ENCODE peak calls at places on chromosomes 2 and 18, in four cellular contexts. One of them, this sample, is unnamed.

GRCh38 chr2:24708537-24709152 is 84.5 kb downstream of the PTRHD1 start:
- DNase-seq in IMR-90: peak
- DNase-seq in GM12891: no peak
- DNase-seq in suprapubic skin: no peak
- DNase-seq in this sample: no peak

GRCh38 chr2:216698895-216699294 is 3.5 kb upstream of the IGFBP5 start:
- DNase-seq in IMR-90: peak
- DNase-seq in GM12891: no peak
- DNase-seq in suprapubic skin: no peak
- DNase-seq in this sample: peak

GRCh38 chr2:203797363-203798111 is 70.0 kb upstream of the CTLA4 start:
- DNase-seq in IMR-90: peak
- DNase-seq in GM12891: no peak
- DNase-seq in suprapubic skin: no peak
- DNase-seq in this sample: no peak

GRCh38 chr2:63792523-63792922 is 49.2 kb upstream of the UGP2 start:
- DNase-seq in IMR-90: peak
- DNase-seq in GM12891: no peak
- DNase-seq in suprapubic skin: no peak
- DNase-seq in this sample: peak

GRCh38 chr2:143259368-143259958 is 130.2 kb downstream of the ARHGAP15 start:
- DNase-seq in IMR-90: peak
- DNase-seq in GM12891: no peak
- DNase-seq in suprapubic skin: no peak
- DNase-seq in this sample: peak

GRCh38 chr2:121649652-121650553 is 641 bp upstream of the CLASP1 start:
- DNase-seq in IMR-90: peak
- DNase-seq in GM12891: peak
- DNase-seq in suprapubic skin: peak
- DNase-seq in this sample: peak

GRCh38 chr2:145503511-145503910 is 983.6 kb upstream of the ZEB2 start:
- DNase-seq in IMR-90: peak
- DNase-seq in GM12891: no peak
- DNase-seq in suprapubic skin: no peak
- DNase-seq in this sample: no peak

GRCh38 chr2:221501210-221501882 is 70.8 kb downstream of the EPHA4 start:
- DNase-seq in IMR-90: peak
- DNase-seq in GM12891: no peak
- DNase-seq in suprapubic skin: no peak
- DNase-seq in this sample: peak

GRCh38 chr2:202327887-202328286 is 48.2 kb upstream of the BMPR2 start:
- DNase-seq in IMR-90: no peak
- DNase-seq in GM12891: no peak
- DNase-seq in suprapubic skin: no peak
- DNase-seq in this sample: no peak

GRCh38 chr18:54910161-54910919 is 48.9 kb downstream of the CCDC68 start:
- DNase-seq in IMR-90: no peak
- DNase-seq in GM12891: no peak
- DNase-seq in suprapubic skin: no peak
- DNase-seq in this sample: no peak

GRCh38 chr18:80202264-80202998 is 44.9 kb downstream of the PARD6G start:
- DNase-seq in IMR-90: no peak
- DNase-seq in GM12891: no peak
- DNase-seq in suprapubic skin: no peak
- DNase-seq in this sample: no peak

GRCh38 chr18:2965797-2966196 is 47.1 kb downstream of the LPIN2 start:
- DNase-seq in IMR-90: no peak
- DNase-seq in GM12891: no peak
- DNase-seq in suprapubic skin: no peak
- DNase-seq in this sample: no peak

GRCh38 chr18:36337679-36338419 is 40.3 kb downstream of the FHOD3 start:
- DNase-seq in IMR-90: no peak
- DNase-seq in GM12891: no peak
- DNase-seq in suprapubic skin: no peak
- DNase-seq in this sample: no peak

GRCh38 chr2:75155115-75155514 is 44.2 kb downstream of the TACR1 start:
- DNase-seq in IMR-90: no peak
- DNase-seq in GM12891: no peak
- DNase-seq in suprapubic skin: no peak
- DNase-seq in this sample: no peak

GRCh38 chr2:75157435-75157834 is 41.9 kb downstream of the TACR1 start:
- DNase-seq in IMR-90: no peak
- DNase-seq in GM12891: no peak
- DNase-seq in suprapubic skin: no peak
- DNase-seq in this sample: peak

DNA sequence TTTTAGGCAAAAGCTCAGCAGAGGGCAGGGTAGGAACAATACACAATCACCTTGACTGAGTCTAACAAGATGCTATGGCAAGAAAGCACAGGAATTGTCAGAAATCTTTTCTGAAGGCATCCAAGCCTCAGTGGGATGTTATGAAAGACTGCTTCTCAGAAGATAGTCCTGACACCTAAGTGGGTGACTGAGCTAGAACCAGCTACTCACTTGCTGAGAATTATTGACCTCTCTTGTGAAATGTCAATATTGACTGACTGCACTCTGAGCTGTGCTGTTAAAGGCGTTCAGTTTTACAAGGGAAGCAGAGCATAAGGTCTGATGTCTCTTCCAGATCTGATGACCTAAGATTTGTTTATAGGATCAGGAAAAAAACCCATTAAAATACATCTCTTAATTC is 46.1 kb downstream of the TACR1 start:
- DNase-seq in IMR-90: no peak
- DNase-seq in GM12891: no peak
- DNase-seq in suprapubic skin: no peak
- DNase-seq in this sample: no peak
- TF ChIP-seq POLR2A in IMR-90: no peak
- TF ChIP-seq POLR2A in GM12891: no peak
- TF ChIP-seq POLR2A in suprapubic skin: no peak
- TF ChIP-seq POLR2A in this sample: no peak

GRCh38 chr2:7121851-7122250 is 204.6 kb downstream of the RNF144A start:
- DNase-seq in IMR-90: no peak
- DNase-seq in GM12891: no peak
- DNase-seq in suprapubic skin: no peak
- DNase-seq in this sample: no peak

GRCh38 chr2:7133521-7133920 is 216.3 kb downstream of the RNF144A start:
- DNase-seq in IMR-90: no peak
- DNase-seq in GM12891: no peak
- DNase-seq in suprapubic skin: no peak
- DNase-seq in this sample: peak

GRCh38 chr2:7127687-7128086 is 210.5 kb downstream of the RNF144A start:
- DNase-seq in IMR-90: no peak
- DNase-seq in GM12891: no peak
- DNase-seq in suprapubic skin: no peak
- DNase-seq in this sample: no peak
- TF ChIP-seq POLR2A in IMR-90: no peak
- TF ChIP-seq POLR2A in GM12891: no peak
- TF ChIP-seq POLR2A in suprapubic skin: no peak
- TF ChIP-seq POLR2A in this sample: no peak

GRCh38 chr2:197804049-197804757 is at the start of gene PLCL1:
- DNase-seq in IMR-90: peak
- DNase-seq in GM12891: peak
- DNase-seq in suprapubic skin: peak
- DNase-seq in this sample: peak
- TF ChIP-seq POLR2A in IMR-90: no peak
- TF ChIP-seq POLR2A in GM12891: no peak
- TF ChIP-seq POLR2A in suprapubic skin: no peak
- TF ChIP-seq POLR2A in this sample: no peak

GRCh38 chr2:201118957-201119848 is 3.2 kb downstream of the CFLAR start:
- DNase-seq in IMR-90: peak
- DNase-seq in GM12891: no peak
- DNase-seq in suprapubic skin: no peak
- DNase-seq in this sample: no peak

GRCh38 chr2:201120500-201120899 is 4.5 kb downstream of the CFLAR start:
- DNase-seq in IMR-90: no peak
- DNase-seq in GM12891: no peak
- DNase-seq in suprapubic skin: no peak
- DNase-seq in this sample: no peak

GRCh38 chr2:201116959-201117734 is 1.2 kb downstream of the CFLAR start:
- DNase-seq in IMR-90: peak
- DNase-seq in GM12891: no peak
- DNase-seq in suprapubic skin: peak
- DNase-seq in this sample: no peak

GRCh38 chr2:201116115-201116958 is at the start of gene CFLAR:
- DNase-seq in IMR-90: peak
- DNase-seq in GM12891: peak
- DNase-seq in suprapubic skin: peak
- DNase-seq in this sample: peak

GRCh38 chr2:201118121-201118956 is 2.4 kb downstream of the CFLAR start:
- DNase-seq in IMR-90: peak
- DNase-seq in GM12891: no peak
- DNase-seq in suprapubic skin: peak
- DNase-seq in this sample: peak
- TF ChIP-seq POLR2A in IMR-90: no peak
- TF ChIP-seq POLR2A in GM12891: peak
- TF ChIP-seq POLR2A in suprapubic skin: no peak
- TF ChIP-seq POLR2A in this sample: no peak

DNA sequence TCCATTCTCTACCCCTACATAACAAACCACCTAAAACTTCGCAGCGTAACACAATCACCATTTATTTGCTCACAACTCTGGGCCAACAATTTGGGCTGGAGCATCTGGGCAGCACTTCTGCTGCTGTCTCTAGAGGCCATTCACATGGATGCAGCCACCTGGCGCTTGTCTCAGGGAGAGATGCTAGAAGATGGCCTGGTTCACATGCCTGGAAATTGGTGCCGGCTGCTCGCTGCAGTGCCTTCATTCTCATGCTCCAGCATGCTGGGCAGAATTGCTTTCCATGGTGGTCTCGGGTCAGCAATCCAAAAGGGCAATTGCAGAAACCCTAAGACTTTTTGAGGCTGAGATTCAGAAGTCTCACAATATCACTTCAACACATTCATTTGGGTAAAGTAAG is 157.4 kb downstream of the SUCLG1 start:
- DNase-seq in IMR-90: no peak
- DNase-seq in GM12891: no peak
- DNase-seq in suprapubic skin: no peak
- DNase-seq in this sample: no peak
- TF ChIP-seq POLR2A in IMR-90: no peak
- TF ChIP-seq POLR2A in GM12891: no peak
- TF ChIP-seq POLR2A in suprapubic skin: no peak
- TF ChIP-seq POLR2A in this sample: no peak

DNA sequence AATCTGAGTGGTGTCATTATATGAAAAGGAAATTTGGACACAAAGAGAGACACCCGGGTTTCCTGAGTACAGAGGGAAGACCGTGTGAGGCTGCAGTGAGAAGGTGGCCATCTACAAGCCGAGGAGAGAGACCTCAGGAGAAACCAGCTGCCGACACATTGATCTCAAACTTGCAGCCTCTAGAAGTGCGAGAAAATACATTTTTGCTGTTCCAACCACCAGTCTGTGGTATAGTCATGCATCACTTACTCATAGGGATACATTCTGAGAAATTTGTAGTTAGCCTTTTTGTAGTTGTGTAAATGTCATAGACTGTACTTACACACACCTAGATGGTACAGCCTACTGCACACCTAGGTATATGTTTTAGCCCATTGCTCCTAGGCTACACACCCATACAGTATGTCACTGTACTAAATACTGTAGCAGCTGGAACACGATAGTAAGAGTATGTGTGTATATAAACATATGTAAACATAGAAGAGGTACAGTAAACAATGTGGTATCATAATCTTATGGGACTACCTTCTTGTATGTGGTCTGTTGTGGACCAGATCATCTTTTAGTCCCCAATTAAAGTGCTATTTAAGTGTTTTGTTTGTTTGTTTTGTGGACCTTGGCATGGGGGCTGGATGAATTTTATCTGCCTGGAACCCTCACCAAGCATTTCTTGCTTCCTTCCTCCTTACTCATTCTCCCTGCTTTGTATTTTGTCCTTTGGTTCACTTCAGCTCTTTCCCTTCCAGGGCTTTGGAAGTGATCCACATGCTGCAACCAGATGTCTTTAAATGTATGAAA is 38.3 kb upstream of the SESTD1 start:
- DNase-seq in IMR-90: peak
- DNase-seq in GM12891: no peak
- DNase-seq in suprapubic skin: no peak
- DNase-seq in this sample: no peak
- TF ChIP-seq POLR2A in IMR-90: no peak
- TF ChIP-seq POLR2A in GM12891: no peak
- TF ChIP-seq POLR2A in suprapubic skin: no peak
- TF ChIP-seq POLR2A in this sample: no peak

DNA sequence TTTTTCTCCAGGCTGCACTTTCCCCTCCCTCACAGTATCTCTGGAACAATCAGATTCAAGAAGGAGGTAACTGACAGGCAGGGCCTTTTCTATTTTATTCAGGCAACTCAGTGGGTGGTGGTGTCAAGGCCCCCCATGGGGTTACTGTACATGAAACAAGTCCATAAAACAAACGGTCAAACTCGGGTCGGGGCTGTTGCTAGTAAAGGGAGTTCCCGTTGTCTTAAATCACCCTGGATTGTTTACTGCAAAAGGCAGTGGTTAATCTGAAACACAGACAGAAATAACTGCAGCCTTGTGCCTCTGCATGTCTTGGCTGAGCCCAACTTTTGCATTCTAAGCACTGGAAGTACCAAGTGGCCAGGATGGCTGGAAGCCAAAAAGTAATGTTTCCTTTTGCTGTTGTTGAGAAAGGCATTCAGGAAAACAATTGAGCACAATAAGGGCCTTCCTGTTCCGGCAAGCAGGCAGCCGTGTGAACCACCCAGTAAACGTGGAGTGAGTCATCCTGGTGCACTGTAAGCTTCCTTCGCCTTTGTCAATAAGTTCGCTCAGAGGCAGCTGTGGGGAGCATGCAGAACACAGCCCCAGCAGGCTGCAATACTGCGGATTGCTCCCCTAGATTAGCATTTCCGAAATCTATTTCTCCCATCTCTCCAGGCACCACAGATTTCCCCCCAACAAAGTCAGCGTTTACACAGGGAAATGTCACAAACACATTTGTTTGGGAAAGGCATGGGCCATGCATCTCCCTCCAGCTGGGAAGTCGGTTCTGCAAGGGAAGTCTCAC is 149.6 kb downstream of the IRS1 start:
- DNase-seq in IMR-90: peak
- DNase-seq in GM12891: no peak
- DNase-seq in suprapubic skin: peak
- DNase-seq in this sample: peak
- TF ChIP-seq POLR2A in IMR-90: peak
- TF ChIP-seq POLR2A in GM12891: no peak
- TF ChIP-seq POLR2A in suprapubic skin: no peak
- TF ChIP-seq POLR2A in this sample: no peak

DNA sequence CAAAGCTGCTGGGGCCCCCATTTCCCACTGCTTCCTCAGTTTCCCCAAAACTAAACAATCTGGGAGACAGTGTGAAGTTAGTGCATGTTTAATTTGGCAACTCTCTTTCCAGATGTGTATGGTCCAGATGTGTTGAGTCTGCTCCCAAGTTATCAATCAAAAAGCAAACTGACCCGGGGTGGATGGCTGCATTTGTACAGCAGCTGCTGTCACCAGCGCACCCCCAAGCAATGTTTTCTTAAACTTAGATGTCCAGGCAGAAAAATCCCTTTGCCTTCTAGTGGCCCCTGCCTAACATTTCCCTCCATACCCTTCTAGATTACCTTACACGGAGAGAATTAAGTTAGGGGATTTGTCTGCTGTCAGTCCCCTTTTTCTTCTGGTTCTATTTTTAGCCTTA is 137.0 kb downstream of the COPS8 start:
- DNase-seq in IMR-90: peak
- DNase-seq in GM12891: no peak
- DNase-seq in suprapubic skin: no peak
- DNase-seq in this sample: no peak
- TF ChIP-seq POLR2A in IMR-90: no peak
- TF ChIP-seq POLR2A in GM12891: no peak
- TF ChIP-seq POLR2A in suprapubic skin: no peak
- TF ChIP-seq POLR2A in this sample: no peak